ENCODE peak calls at places on chromosomes 4 and X, in seven cellular contexts. F, Y, A, N, B, S and G are unnamed samples.

GRCh38 chr4:1192493-1193205 is 20.3 kb upstream of the SPON2 start:
- DNase-seq in F (peak; percentile 35), S (no peak), B (no peak), Y (no peak), N (no peak), A (peak; percentile 76), G (no peak)

GRCh38 chr4:15232725-15233597 is 194.9 kb upstream of the C1QTNF7 start:
- DNase-seq in N (no peak), S (peak; percentile 8), A (peak; percentile 69), B (no peak), F (no peak), Y (no peak), G (no peak)

GRCh38 chr4:45043916-45044315 is 317.6 kb upstream of the GNPDA2 start:
- DNase-seq in S (no peak), B (no peak), A (no peak), Y (no peak), F (no peak), N (no peak), G (no peak)

GRCh38 chr4:180134116-180134866 is 2108.9 kb upstream of the TENM3 start:
- DNase-seq in S (peak; percentile 30), F (peak; percentile 54), B (peak; percentile 45), Y (peak; percentile 22), N (no peak), A (no peak), G (no peak)

GRCh38 chr4:74738756-74739155 is 55.6 kb downstream of the BTC start:
- DNase-seq in S (no peak), Y (no peak), N (no peak), F (no peak), B (no peak), A (peak; percentile 3), G (no peak)

GRCh38 chrX:44978976-44979375 is 106.0 kb downstream of the KDM6A start:
- DNase-seq in A (no peak), B (no peak), F (no peak), S (no peak), N (no peak), Y (no peak), G (no peak)

GRCh38 chr4:40454816-40455215 is 119.7 kb downstream of the CHRNA9 start:
- DNase-seq in N (no peak), S (no peak), B (no peak), F (no peak), A (no peak), Y (no peak), G (no peak)

GRCh38 chr4:25890653-25891485 is 23.2 kb upstream of the SMIM20 start:
- DNase-seq in Y (no peak), N (peak; percentile 22), S (no peak), F (peak; percentile 79), B (no peak), A (no peak), G (no peak)

GRCh38 chr4:722851-723360 is 17.3 kb downstream of the PCGF3 start:
- DNase-seq in Y (no peak), N (no peak), S (no peak), B (no peak), A (no peak), F (no peak), G (no peak)

GRCh38 chr4:146095091-146095690 is 80.3 kb upstream of the LSM6 start:
- DNase-seq in Y (no peak), N (peak; percentile 4), A (peak; percentile 46), S (peak; percentile 10), F (peak; percentile 76), B (peak; percentile 59), G (no peak)

GRCh38 chr4:42628740-42629139 is 28.2 kb downstream of the ATP8A1 start:
- DNase-seq in N (no peak), F (no peak), B (no peak), A (no peak), Y (no peak), S (no peak), G (no peak)

GRCh38 chrX:97806238-97806637 is 922.5 kb downstream of the RPA4 start:
- DNase-seq in F (no peak), N (no peak), B (no peak), A (peak; percentile 6), Y (no peak), S (no peak), G (no peak)

GRCh38 chr4:95547708-95548471 is 883 bp downstream of the UNC5C start:
- DNase-seq in B (peak; percentile 42), A (no peak), N (no peak), F (peak; percentile 68), Y (no peak), S (no peak), G (no peak)

GRCh38 chrX:124497386-124497785 is 151.0 kb downstream of the SH2D1A start:
- DNase-seq in Y (no peak), B (no peak), A (no peak), S (no peak), N (no peak), F (no peak), G (no peak)

GRCh38 chrX:137187540-137187939 is 153.7 kb upstream of the GPR101 start:
- DNase-seq in N (no peak), F (no peak), Y (no peak), A (no peak), S (no peak), B (no peak), G (no peak)

GRCh38 chr4:104491826-104492771 is 2.6 kb downstream of the CXXC4 start:
- DNase-seq in S (peak; percentile 27), Y (no peak), A (no peak), B (peak; percentile 37), F (peak; percentile 85), N (peak; percentile 16), G (peak; percentile 57)

GRCh38 chr4:183449193-183449888 is 4.9 kb downstream of the CDKN2AIP start:
- DNase-seq in Y (no peak), B (no peak), A (no peak), S (no peak), N (no peak), F (no peak), G (no peak)

GRCh38 chr4:128812360-128812958 is 3.0 kb downstream of the JADE1 start:
- DNase-seq in B (peak; percentile 48), Y (no peak), N (peak; percentile 65), S (no peak), A (peak; percentile 69), F (peak; percentile 87), G (peak; percentile 68)

GRCh38 chr4:55303818-55304217 is 42.2 kb upstream of the SRD5A3 start:
- DNase-seq in S (no peak), A (no peak), N (no peak), Y (no peak), F (no peak), B (no peak), G (no peak)

GRCh38 chrX:50402886-50403285 is 67.7 kb downstream of the DGKK start:
- DNase-seq in Y (no peak), S (no peak), N (no peak), F (no peak), B (no peak), A (no peak), G (no peak)

GRCh38 chrX:37825225-37825842 is 22.0 kb downstream of the DYNLT3 start:
- DNase-seq in S (peak; percentile 33), F (peak; percentile 74), N (no peak), A (peak; percentile 35), Y (no peak), B (peak; percentile 26), G (peak; percentile 44)

GRCh38 chr4:37531156-37531555 is 155.0 kb downstream of the RELL1 start:
- DNase-seq in Y (no peak), A (no peak), S (no peak), N (no peak), F (no peak), B (no peak), G (no peak)

GRCh38 chrX:43269201-43269600 is 386.9 kb upstream of the MAOA start:
- DNase-seq in N (no peak), S (no peak), Y (no peak), A (no peak), B (no peak), F (no peak), G (no peak)

GRCh38 chr4:94446386-94446785 is 5.4 kb upstream of the PDLIM5 start:
- DNase-seq in N (no peak), B (no peak), Y (no peak), A (peak; percentile 67), S (no peak), F (no peak), G (no peak)

GRCh38 chr4:13535118-13535517 is 9.2 kb downstream of the NKX3-2 start:
- DNase-seq in N (no peak), A (no peak), Y (no peak), F (peak; percentile 53), S (no peak), B (no peak), G (no peak)

GRCh38 chrX:38438321-38438720 is 85.9 kb downstream of the OTC start:
- DNase-seq in N (no peak), B (peak; percentile 7), S (no peak), A (no peak), F (peak; percentile 55), Y (no peak), G (no peak)

GRCh38 chr4:164536829-164537228 is 217.1 kb upstream of the SMIM31 start:
- DNase-seq in B (no peak), Y (peak; percentile 54), A (no peak), S (no peak), F (no peak), N (no peak), G (no peak)

GRCh38 chr4:123449780-123450179 is 53.2 kb downstream of the SPRY1 start:
- DNase-seq in Y (peak; percentile 43), B (no peak), F (no peak), A (peak; percentile 57), N (no peak), S (no peak), G (no peak)

GRCh38 chr4:95544433-95545103 is 4.2 kb downstream of the UNC5C start:
- DNase-seq in S (no peak), A (no peak), B (no peak), Y (no peak), F (no peak), N (no peak), G (no peak)

GRCh38 chr4:14167876-14168510 is 540.5 kb upstream of the BOD1L1 start:
- DNase-seq in S (no peak), N (no peak), A (peak; percentile 26), B (no peak), Y (no peak), F (no peak), G (no peak)

GRCh38 chr4:7813674-7814073 is 126.0 kb downstream of the AFAP1 start:
- DNase-seq in S (no peak), B (no peak), N (no peak), Y (peak; percentile 71), A (peak; percentile 24), F (no peak), G (no peak)

GRCh38 chr4:5751918-5752802 is 41.2 kb downstream of the EVC start:
- DNase-seq in Y (peak; percentile 32), A (peak; percentile 51), N (no peak), F (peak; percentile 89), S (no peak), B (no peak), G (no peak)

GRCh38 chrX:130909469-130910136 is 6.6 kb upstream of the ENOX2 start:
- DNase-seq in S (no peak), B (no peak), A (no peak), N (no peak), F (no peak), Y (no peak), G (no peak)

GRCh38 chr4:88858752-88859151 is 161.1 kb upstream of the NAP1L5 start:
- DNase-seq in A (no peak), S (no peak), B (no peak), Y (no peak), N (no peak), F (no peak), G (no peak)

GRCh38 chrX:3713225-3713936 is at the start of gene PRKX:
- DNase-seq in A (peak; percentile 54), N (peak; percentile 13), B (peak; percentile 65), S (peak; percentile 16), Y (no peak), F (peak; percentile 87), G (peak; percentile 37)

GRCh38 chrX:46687619-46688018 is 71.3 kb downstream of the SLC9A7 start:
- DNase-seq in B (no peak), A (no peak), N (no peak), Y (no peak), S (no peak), F (no peak), G (no peak)

GRCh38 chrX:104324871-104325585 is 70.3 kb upstream of the ESX1 start:
- DNase-seq in A (no peak), B (no peak), S (no peak), Y (no peak), N (no peak), F (no peak), G (no peak)

GRCh38 chr4:137359691-137360315 is 172.5 kb downstream of the PCDH18 start:
- DNase-seq in N (no peak), B (no peak), A (peak; percentile 30), S (no peak), Y (no peak), F (no peak), G (no peak)